ENCODE peak calls at places on chromosomes 1 and 21, in nine cellular contexts. M, Z, H, Q, S, U, X, V and N are unnamed samples.

GRCh38 chr1:248714248-248714647 is 11.7 kb upstream of the OR14I1 start:
- DNase-seq in V (no peak), X (no peak), Z (peak), M (no peak), S (no peak), H (no peak), U (no peak), Q (no peak), N (no peak)

GRCh38 chr1:22704440-22705067 is 6.1 kb upstream of the EPHB2 start:
- DNase-seq in X (peak), S (peak), U (peak), V (peak), M (peak), Z (peak), H (peak), Q (peak), N (peak)

GRCh38 chr1:116374340-116375164 is 1.5 kb downstream of the ATP1A1 start:
- DNase-seq in S (peak), X (no peak), Q (no peak), H (no peak), M (no peak), V (no peak), U (no peak), Z (peak), N (peak)

GRCh38 chr1:85438353-85438752 is 26.6 kb downstream of the DDAH1 start:
- DNase-seq in S (no peak), V (no peak), H (no peak), U (no peak), Z (no peak), X (no peak), Q (no peak), M (no peak), N (no peak)

GRCh38 chr1:53982762-53983101 is 35.3 kb downstream of the LDLRAD1 start:
- DNase-seq in Z (no peak), Q (no peak), V (no peak), H (no peak), X (no peak), U (no peak), M (no peak), S (no peak), N (no peak)

GRCh38 chr1:53108646-53109580 is 33.5 kb downstream of the SLC1A7 start:
- DNase-seq in H (no peak), Z (no peak), Q (peak), S (no peak), U (no peak), X (no peak), V (no peak), M (no peak), N (no peak)

GRCh38 chr21:33989440-33989839 is 73.8 kb upstream of the ATP5PO start:
- DNase-seq in Z (no peak), M (no peak), U (no peak), S (no peak), X (no peak), V (no peak), Q (no peak), H (no peak), N (no peak)

GRCh38 chr1:6351480-6352137 is 42.0 kb downstream of the ACOT7 start:
- DNase-seq in X (no peak), Z (no peak), M (peak), Q (no peak), V (no peak), S (no peak), H (no peak), U (no peak), N (no peak)

GRCh38 chr1:205600085-205600484 is 31.7 kb downstream of the ELK4 start:
- DNase-seq in Z (peak), X (no peak), H (peak), S (no peak), U (no peak), V (no peak), Q (no peak), M (peak), N (no peak)

GRCh38 chr1:213284626-213285025 is 233.6 kb downstream of the RPS6KC1 start:
- DNase-seq in V (no peak), S (no peak), Q (peak), H (peak), X (no peak), U (no peak), Z (no peak), M (no peak), N (no peak)

GRCh38 chr1:25797939-25798338 is 2.1 kb upstream of the SELENON start:
- DNase-seq in H (no peak), X (no peak), V (no peak), S (no peak), M (no peak), U (no peak), Q (peak), Z (no peak), N (no peak)

GRCh38 chr1:39575191-39576015 is 1.2 kb downstream of the PABPC4 start:
- DNase-seq in V (peak), Z (no peak), U (no peak), M (no peak), S (peak), X (peak), H (no peak), Q (peak), N (peak)

GRCh38 chr1:73770109-73770905 is 427.7 kb downstream of the LRRIQ3 start:
- DNase-seq in H (no peak), Z (no peak), X (no peak), Q (no peak), M (no peak), S (no peak), V (no peak), U (no peak), N (no peak)

GRCh38 chr1:203288351-203288894 is 16.9 kb upstream of the BTG2 start:
- DNase-seq in U (no peak), X (no peak), V (no peak), Z (no peak), H (no peak), S (no peak), M (no peak), Q (no peak), N (no peak)

GRCh38 chr1:49036700-49037099 is 260.0 kb upstream of the BEND5 start:
- DNase-seq in S (no peak), V (no peak), Q (no peak), M (no peak), Z (no peak), U (no peak), H (no peak), X (no peak), N (no peak)

GRCh38 chr1:6392081-6392879 is 1.3 kb downstream of the ACOT7 start:
- DNase-seq in U (no peak), H (no peak), X (no peak), Q (no peak), V (no peak), Z (peak), M (no peak), S (no peak), N (no peak)

GRCh38 chr1:165884690-165885304 is 57.4 kb downstream of the UCK2 start:
- DNase-seq in U (no peak), M (no peak), S (no peak), Z (no peak), H (no peak), Q (no peak), X (no peak), V (no peak), N (no peak)

GRCh38 chr1:113530021-113530420 is 139.7 kb downstream of the MAGI3 start:
- DNase-seq in S (no peak), H (no peak), X (no peak), Q (no peak), Z (no peak), M (no peak), U (no peak), V (no peak), N (no peak)

GRCh38 chr1:155646307-155646706 is 36.3 kb downstream of the MSTO1 start:
- DNase-seq in U (no peak), Q (no peak), M (no peak), S (no peak), X (peak), H (no peak), V (peak), Z (no peak), N (no peak)

GRCh38 chr1:77996734-77997133 is 8.0 kb upstream of the DNAJB4 start:
- DNase-seq in Q (no peak), H (no peak), U (no peak), M (no peak), S (no peak), Z (no peak), V (no peak), X (no peak), N (no peak)

GRCh38 chr1:245686446-245687030 is 531.8 kb downstream of the KIF26B start:
- DNase-seq in V (no peak), Z (no peak), Q (no peak), X (no peak), U (no peak), S (no peak), M (no peak), H (no peak), N (no peak)

GRCh38 chr1:224498574-224499170 is 64.1 kb upstream of the WDR26 start:
- DNase-seq in S (no peak), M (peak), H (no peak), U (no peak), Q (peak), Z (peak), V (no peak), X (no peak), N (no peak)

GRCh38 chr1:49171941-49172593 is 395.4 kb upstream of the BEND5 start:
- DNase-seq in U (no peak), M (no peak), S (no peak), V (no peak), Z (no peak), H (no peak), Q (no peak), X (no peak), N (no peak)

GRCh38 chr1:228101614-228101993 is 1.5 kb downstream of the C1orf35 start:
- DNase-seq in X (no peak), V (no peak), Z (no peak), S (no peak), M (no peak), U (no peak), H (no peak), Q (peak), N (no peak)